ENCODE peak calls at places on chromosomes 11 and 22, in seven cellular contexts. One of them, this sample, is unnamed.

GRCh38 chr22:49992921-49993648 is 19.5 kb downstream of the IL17REL start:
- DNase-seq in aorta: peak
- DNase-seq in iris pigment epithelial cell: peak
- DNase-seq in activated T-helper 1 cell treated with anti-CD3 and anti-CD28 coated beads, Interleukin-12 subunit alpha, Interleukin-12 subunit beta, Interleukin-2, Interleukin-4 antibody, amounts not matched to agents 30 ng/mL and 10 ng/mL and 1 ng/mL, durations not matched to agents 14 hours and 24 hours and 36 hours: peak
- DNase-seq in pons: peak
- DNase-seq in substantia nigra: peak
- DNase-seq in mammary epithelial cell: peak
- DNase-seq in this sample: peak

GRCh38 chr11:117923773-117924172 is 5.4 kb downstream of the TMPRSS13 start:
- DNase-seq in activated T-helper 1 cell treated with anti-CD3 and anti-CD28 coated beads, Interleukin-12 subunit alpha, Interleukin-12 subunit beta, Interleukin-2, Interleukin-4 antibody, amounts not matched to agents 30 ng/mL and 10 ng/mL and 1 ng/mL, durations not matched to agents 14 hours and 24 hours and 36 hours: no peak
- DNase-seq in mammary epithelial cell: no peak
- DNase-seq in pons: no peak
- DNase-seq in iris pigment epithelial cell: no peak
- DNase-seq in substantia nigra: no peak
- DNase-seq in aorta: no peak
- DNase-seq in this sample: no peak

GRCh38 chr11:6618117-6619020 is 853 bp downstream of the TPP1 start:
- DNase-seq in substantia nigra: peak
- DNase-seq in aorta: peak
- DNase-seq in iris pigment epithelial cell: peak
- DNase-seq in activated T-helper 1 cell treated with anti-CD3 and anti-CD28 coated beads, Interleukin-12 subunit alpha, Interleukin-12 subunit beta, Interleukin-2, Interleukin-4 antibody, amounts not matched to agents 30 ng/mL and 10 ng/mL and 1 ng/mL, durations not matched to agents 14 hours and 24 hours and 36 hours: peak
- DNase-seq in mammary epithelial cell: peak
- DNase-seq in pons: peak
- DNase-seq in this sample: peak

GRCh38 chr22:44663256-44663999 is 38.6 kb upstream of the PRR5 start:
- DNase-seq in iris pigment epithelial cell: no peak
- DNase-seq in pons: no peak
- DNase-seq in substantia nigra: no peak
- DNase-seq in mammary epithelial cell: no peak
- DNase-seq in aorta: no peak
- DNase-seq in activated T-helper 1 cell treated with anti-CD3 and anti-CD28 coated beads, Interleukin-12 subunit alpha, Interleukin-12 subunit beta, Interleukin-2, Interleukin-4 antibody, amounts not matched to agents 30 ng/mL and 10 ng/mL and 1 ng/mL, durations not matched to agents 14 hours and 24 hours and 36 hours: no peak
- DNase-seq in this sample: no peak

GRCh38 chr11:94786264-94787126 is 18.3 kb downstream of the AMOTL1 start:
- DNase-seq in activated T-helper 1 cell treated with anti-CD3 and anti-CD28 coated beads, Interleukin-12 subunit alpha, Interleukin-12 subunit beta, Interleukin-2, Interleukin-4 antibody, amounts not matched to agents 30 ng/mL and 10 ng/mL and 1 ng/mL, durations not matched to agents 14 hours and 24 hours and 36 hours: no peak
- DNase-seq in substantia nigra: no peak
- DNase-seq in aorta: no peak
- DNase-seq in iris pigment epithelial cell: peak
- DNase-seq in pons: no peak
- DNase-seq in mammary epithelial cell: no peak
- DNase-seq in this sample: no peak

GRCh38 chr11:57377098-57377497 is 3.9 kb downstream of the PRG3 start:
- DNase-seq in activated T-helper 1 cell treated with anti-CD3 and anti-CD28 coated beads, Interleukin-12 subunit alpha, Interleukin-12 subunit beta, Interleukin-2, Interleukin-4 antibody, amounts not matched to agents 30 ng/mL and 10 ng/mL and 1 ng/mL, durations not matched to agents 14 hours and 24 hours and 36 hours: no peak
- DNase-seq in mammary epithelial cell: no peak
- DNase-seq in iris pigment epithelial cell: no peak
- DNase-seq in substantia nigra: no peak
- DNase-seq in pons: no peak
- DNase-seq in aorta: no peak
- DNase-seq in this sample: no peak

GRCh38 chr11:116314012-116314411 is 458.8 kb downstream of the BUD13 start:
- DNase-seq in activated T-helper 1 cell treated with anti-CD3 and anti-CD28 coated beads, Interleukin-12 subunit alpha, Interleukin-12 subunit beta, Interleukin-2, Interleukin-4 antibody, amounts not matched to agents 30 ng/mL and 10 ng/mL and 1 ng/mL, durations not matched to agents 14 hours and 24 hours and 36 hours: no peak
- DNase-seq in aorta: no peak
- DNase-seq in mammary epithelial cell: no peak
- DNase-seq in substantia nigra: no peak
- DNase-seq in iris pigment epithelial cell: no peak
- DNase-seq in pons: no peak
- DNase-seq in this sample: no peak

GRCh38 chr11:34357646-34358257 is at the start of gene ABTB2:
- DNase-seq in substantia nigra: peak
- DNase-seq in aorta: peak
- DNase-seq in activated T-helper 1 cell treated with anti-CD3 and anti-CD28 coated beads, Interleukin-12 subunit alpha, Interleukin-12 subunit beta, Interleukin-2, Interleukin-4 antibody, amounts not matched to agents 30 ng/mL and 10 ng/mL and 1 ng/mL, durations not matched to agents 14 hours and 24 hours and 36 hours: peak
- DNase-seq in pons: peak
- DNase-seq in iris pigment epithelial cell: peak
- DNase-seq in mammary epithelial cell: peak
- DNase-seq in this sample: peak

GRCh38 chr11:119683783-119684182 is 45.2 kb downstream of the NECTIN1 start:
- DNase-seq in aorta: no peak
- DNase-seq in iris pigment epithelial cell: no peak
- DNase-seq in pons: no peak
- DNase-seq in mammary epithelial cell: peak
- DNase-seq in substantia nigra: no peak
- DNase-seq in activated T-helper 1 cell treated with anti-CD3 and anti-CD28 coated beads, Interleukin-12 subunit alpha, Interleukin-12 subunit beta, Interleukin-2, Interleukin-4 antibody, amounts not matched to agents 30 ng/mL and 10 ng/mL and 1 ng/mL, durations not matched to agents 14 hours and 24 hours and 36 hours: no peak
- DNase-seq in this sample: no peak

GRCh38 chr22:30892286-30892685 is 76.3 kb downstream of the MORC2 start:
- DNase-seq in iris pigment epithelial cell: no peak
- DNase-seq in activated T-helper 1 cell treated with anti-CD3 and anti-CD28 coated beads, Interleukin-12 subunit alpha, Interleukin-12 subunit beta, Interleukin-2, Interleukin-4 antibody, amounts not matched to agents 30 ng/mL and 10 ng/mL and 1 ng/mL, durations not matched to agents 14 hours and 24 hours and 36 hours: no peak
- DNase-seq in pons: no peak
- DNase-seq in mammary epithelial cell: no peak
- DNase-seq in substantia nigra: no peak
- DNase-seq in aorta: no peak
- DNase-seq in this sample: no peak

GRCh38 chr11:134645576-134645975 is 233.5 kb upstream of the B3GAT1 start:
- DNase-seq in substantia nigra: no peak
- DNase-seq in aorta: no peak
- DNase-seq in activated T-helper 1 cell treated with anti-CD3 and anti-CD28 coated beads, Interleukin-12 subunit alpha, Interleukin-12 subunit beta, Interleukin-2, Interleukin-4 antibody, amounts not matched to agents 30 ng/mL and 10 ng/mL and 1 ng/mL, durations not matched to agents 14 hours and 24 hours and 36 hours: no peak
- DNase-seq in mammary epithelial cell: no peak
- DNase-seq in iris pigment epithelial cell: no peak
- DNase-seq in pons: no peak
- DNase-seq in this sample: peak

GRCh38 chr11:66851698-66852465 is 5.0 kb upstream of the LRFN4 start:
- DNase-seq in pons: no peak
- DNase-seq in activated T-helper 1 cell treated with anti-CD3 and anti-CD28 coated beads, Interleukin-12 subunit alpha, Interleukin-12 subunit beta, Interleukin-2, Interleukin-4 antibody, amounts not matched to agents 30 ng/mL and 10 ng/mL and 1 ng/mL, durations not matched to agents 14 hours and 24 hours and 36 hours: peak
- DNase-seq in aorta: peak
- DNase-seq in substantia nigra: no peak
- DNase-seq in mammary epithelial cell: no peak
- DNase-seq in iris pigment epithelial cell: no peak
- DNase-seq in this sample: no peak

GRCh38 chr11:78577495-78577894 is 2.8 kb upstream of the NARS2 start:
- DNase-seq in aorta: no peak
- DNase-seq in pons: no peak
- DNase-seq in substantia nigra: no peak
- DNase-seq in mammary epithelial cell: no peak
- DNase-seq in activated T-helper 1 cell treated with anti-CD3 and anti-CD28 coated beads, Interleukin-12 subunit alpha, Interleukin-12 subunit beta, Interleukin-2, Interleukin-4 antibody, amounts not matched to agents 30 ng/mL and 10 ng/mL and 1 ng/mL, durations not matched to agents 14 hours and 24 hours and 36 hours: no peak
- DNase-seq in iris pigment epithelial cell: no peak
- DNase-seq in this sample: no peak

GRCh38 chr22:19143967-19144400 is 467 bp downstream of the ESS2 start:
- DNase-seq in pons: no peak
- DNase-seq in mammary epithelial cell: peak
- DNase-seq in substantia nigra: no peak
- DNase-seq in aorta: no peak
- DNase-seq in activated T-helper 1 cell treated with anti-CD3 and anti-CD28 coated beads, Interleukin-12 subunit alpha, Interleukin-12 subunit beta, Interleukin-2, Interleukin-4 antibody, amounts not matched to agents 30 ng/mL and 10 ng/mL and 1 ng/mL, durations not matched to agents 14 hours and 24 hours and 36 hours: peak
- DNase-seq in iris pigment epithelial cell: peak
- DNase-seq in this sample: peak

GRCh38 chr22:38086001-38086845 is 2.2 kb upstream of the SLC16A8 start:
- DNase-seq in activated T-helper 1 cell treated with anti-CD3 and anti-CD28 coated beads, Interleukin-12 subunit alpha, Interleukin-12 subunit beta, Interleukin-2, Interleukin-4 antibody, amounts not matched to agents 30 ng/mL and 10 ng/mL and 1 ng/mL, durations not matched to agents 14 hours and 24 hours and 36 hours: no peak
- DNase-seq in aorta: peak
- DNase-seq in mammary epithelial cell: no peak
- DNase-seq in iris pigment epithelial cell: no peak
- DNase-seq in substantia nigra: no peak
- DNase-seq in pons: no peak
- DNase-seq in this sample: no peak

GRCh38 chr22:28341001-28341400 is 338.6 kb downstream of the TTC28 start:
- DNase-seq in activated T-helper 1 cell treated with anti-CD3 and anti-CD28 coated beads, Interleukin-12 subunit alpha, Interleukin-12 subunit beta, Interleukin-2, Interleukin-4 antibody, amounts not matched to agents 30 ng/mL and 10 ng/mL and 1 ng/mL, durations not matched to agents 14 hours and 24 hours and 36 hours: no peak
- DNase-seq in aorta: no peak
- DNase-seq in mammary epithelial cell: peak
- DNase-seq in pons: no peak
- DNase-seq in substantia nigra: no peak
- DNase-seq in iris pigment epithelial cell: no peak
- DNase-seq in this sample: no peak

GRCh38 chr11:63813563-63814382 is 517 bp downstream of the SPINDOC start:
- DNase-seq in iris pigment epithelial cell: peak
- DNase-seq in mammary epithelial cell: peak
- DNase-seq in activated T-helper 1 cell treated with anti-CD3 and anti-CD28 coated beads, Interleukin-12 subunit alpha, Interleukin-12 subunit beta, Interleukin-2, Interleukin-4 antibody, amounts not matched to agents 30 ng/mL and 10 ng/mL and 1 ng/mL, durations not matched to agents 14 hours and 24 hours and 36 hours: peak
- DNase-seq in pons: peak
- DNase-seq in aorta: peak
- DNase-seq in substantia nigra: peak
- DNase-seq in this sample: peak

GRCh38 chr11:134639586-134640330 is 227.7 kb upstream of the B3GAT1 start:
- DNase-seq in activated T-helper 1 cell treated with anti-CD3 and anti-CD28 coated beads, Interleukin-12 subunit alpha, Interleukin-12 subunit beta, Interleukin-2, Interleukin-4 antibody, amounts not matched to agents 30 ng/mL and 10 ng/mL and 1 ng/mL, durations not matched to agents 14 hours and 24 hours and 36 hours: no peak
- DNase-seq in iris pigment epithelial cell: no peak
- DNase-seq in mammary epithelial cell: no peak
- DNase-seq in aorta: no peak
- DNase-seq in substantia nigra: no peak
- DNase-seq in pons: no peak
- DNase-seq in this sample: no peak

GRCh38 chr11:43278302-43278956 is 33.4 kb upstream of the API5 start:
- DNase-seq in iris pigment epithelial cell: peak
- DNase-seq in activated T-helper 1 cell treated with anti-CD3 and anti-CD28 coated beads, Interleukin-12 subunit alpha, Interleukin-12 subunit beta, Interleukin-2, Interleukin-4 antibody, amounts not matched to agents 30 ng/mL and 10 ng/mL and 1 ng/mL, durations not matched to agents 14 hours and 24 hours and 36 hours: no peak
- DNase-seq in mammary epithelial cell: peak
- DNase-seq in aorta: no peak
- DNase-seq in substantia nigra: no peak
- DNase-seq in pons: peak
- DNase-seq in this sample: peak

GRCh38 chr11:7303146-7303545 is 51.4 kb downstream of the SYT9 start:
- DNase-seq in substantia nigra: no peak
- DNase-seq in pons: no peak
- DNase-seq in iris pigment epithelial cell: no peak
- DNase-seq in aorta: no peak
- DNase-seq in mammary epithelial cell: no peak
- DNase-seq in activated T-helper 1 cell treated with anti-CD3 and anti-CD28 coated beads, Interleukin-12 subunit alpha, Interleukin-12 subunit beta, Interleukin-2, Interleukin-4 antibody, amounts not matched to agents 30 ng/mL and 10 ng/mL and 1 ng/mL, durations not matched to agents 14 hours and 24 hours and 36 hours: no peak
- DNase-seq in this sample: no peak

GRCh38 chr11:93969925-93970922 is 50.9 kb upstream of the HEPHL1 start:
- DNase-seq in substantia nigra: no peak
- DNase-seq in iris pigment epithelial cell: no peak
- DNase-seq in pons: no peak
- DNase-seq in activated T-helper 1 cell treated with anti-CD3 and anti-CD28 coated beads, Interleukin-12 subunit alpha, Interleukin-12 subunit beta, Interleukin-2, Interleukin-4 antibody, amounts not matched to agents 30 ng/mL and 10 ng/mL and 1 ng/mL, durations not matched to agents 14 hours and 24 hours and 36 hours: no peak
- DNase-seq in mammary epithelial cell: no peak
- DNase-seq in aorta: no peak
- DNase-seq in this sample: no peak

GRCh38 chr22:28408702-28409101 is 270.9 kb downstream of the TTC28 start:
- DNase-seq in aorta: no peak
- DNase-seq in mammary epithelial cell: no peak
- DNase-seq in iris pigment epithelial cell: peak
- DNase-seq in pons: no peak
- DNase-seq in substantia nigra: no peak
- DNase-seq in activated T-helper 1 cell treated with anti-CD3 and anti-CD28 coated beads, Interleukin-12 subunit alpha, Interleukin-12 subunit beta, Interleukin-2, Interleukin-4 antibody, amounts not matched to agents 30 ng/mL and 10 ng/mL and 1 ng/mL, durations not matched to agents 14 hours and 24 hours and 36 hours: no peak
- DNase-seq in this sample: no peak

GRCh38 chr11:11972942-11973341 is 35.5 kb downstream of the DKK3 start:
- DNase-seq in mammary epithelial cell: no peak
- DNase-seq in substantia nigra: no peak
- DNase-seq in aorta: no peak
- DNase-seq in activated T-helper 1 cell treated with anti-CD3 and anti-CD28 coated beads, Interleukin-12 subunit alpha, Interleukin-12 subunit beta, Interleukin-2, Interleukin-4 antibody, amounts not matched to agents 30 ng/mL and 10 ng/mL and 1 ng/mL, durations not matched to agents 14 hours and 24 hours and 36 hours: no peak
- DNase-seq in pons: no peak
- DNase-seq in iris pigment epithelial cell: no peak
- DNase-seq in this sample: no peak

GRCh38 chr11:103987631-103988594 is 48.5 kb upstream of the DDI1 start:
- DNase-seq in iris pigment epithelial cell: peak
- DNase-seq in mammary epithelial cell: no peak
- DNase-seq in aorta: no peak
- DNase-seq in pons: no peak
- DNase-seq in activated T-helper 1 cell treated with anti-CD3 and anti-CD28 coated beads, Interleukin-12 subunit alpha, Interleukin-12 subunit beta, Interleukin-2, Interleukin-4 antibody, amounts not matched to agents 30 ng/mL and 10 ng/mL and 1 ng/mL, durations not matched to agents 14 hours and 24 hours and 36 hours: no peak
- DNase-seq in substantia nigra: no peak
- DNase-seq in this sample: no peak